ENCODE peak calls at places on chromosomes 11 and 22, in eight cellular contexts. One of them, this sample, is unnamed. For H3K4me1, the result is how much of the 10 kb centered on the place peaks cover.

GRCh38 chr11:20599424-20600346 is at the start of gene SLC6A5:
- DNase-seq in GM23338: peak
- DNase-seq in neural progenitor cell: peak
- DNase-seq in OCI-LY7: peak
- DNase-seq in HCT116: no peak
- DNase-seq in MM.1S: peak
- DNase-seq in PC-3: peak
- DNase-seq in SK-N-SH: no peak
- DNase-seq in this sample: peak

GRCh38 chr11:44609028-44609782 is 43.7 kb downstream of the CD82 start:
- DNase-seq in SK-N-SH: no peak
- DNase-seq in neural progenitor cell: no peak
- DNase-seq in MM.1S: no peak
- DNase-seq in OCI-LY7: peak
- DNase-seq in GM23338: no peak
- DNase-seq in HCT116: no peak
- DNase-seq in PC-3: no peak
- DNase-seq in this sample: no peak

GRCh38 chr11:1140642-1141490 is 16.9 kb upstream of the MUC5AC start:
- DNase-seq in neural progenitor cell: no peak
- DNase-seq in SK-N-SH: no peak
- DNase-seq in MM.1S: no peak
- DNase-seq in GM23338: no peak
- DNase-seq in OCI-LY7: no peak
- DNase-seq in HCT116: no peak
- DNase-seq in PC-3: no peak
- DNase-seq in this sample: no peak

GRCh38 chr22:44576311-44577260 is 78.6 kb upstream of the RTL6 start:
- DNase-seq in MM.1S: no peak
- DNase-seq in HCT116: no peak
- DNase-seq in PC-3: no peak
- DNase-seq in SK-N-SH: no peak
- DNase-seq in GM23338: no peak
- DNase-seq in OCI-LY7: no peak
- DNase-seq in neural progenitor cell: no peak
- DNase-seq in this sample: no peak

GRCh38 chr11:62266558-62266957 is 3.4 kb upstream of the SCGB2A2 start:
- DNase-seq in neural progenitor cell: no peak
- DNase-seq in SK-N-SH: no peak
- DNase-seq in GM23338: no peak
- DNase-seq in MM.1S: no peak
- DNase-seq in OCI-LY7: no peak
- DNase-seq in PC-3: peak
- DNase-seq in HCT116: no peak
- DNase-seq in this sample: no peak

GRCh38 chr11:11620966-11621880 is 582 bp downstream of the GALNT18 start:
- DNase-seq in SK-N-SH: peak
- DNase-seq in neural progenitor cell: peak
- DNase-seq in GM23338: peak
- DNase-seq in HCT116: no peak
- DNase-seq in PC-3: peak
- DNase-seq in MM.1S: peak
- DNase-seq in OCI-LY7: no peak
- DNase-seq in this sample: peak

GRCh38 chr22:36977401-36977861 is 41.8 kb downstream of the TST start:
- DNase-seq in GM23338: peak
- DNase-seq in SK-N-SH: peak
- DNase-seq in OCI-LY7: peak
- DNase-seq in MM.1S: peak
- DNase-seq in neural progenitor cell: peak
- DNase-seq in PC-3: peak
- DNase-seq in HCT116: no peak
- DNase-seq in this sample: peak

GRCh38 chr22:49040754-49041467 is 786.8 kb downstream of the BRD1 start:
- DNase-seq in HCT116: no peak
- DNase-seq in MM.1S: no peak
- DNase-seq in neural progenitor cell: no peak
- DNase-seq in PC-3: no peak
- DNase-seq in SK-N-SH: no peak
- DNase-seq in OCI-LY7: no peak
- DNase-seq in GM23338: no peak
- DNase-seq in this sample: no peak

GRCh38 chr11:34855754-34856095 is 60.5 kb downstream of the APIP start:
- DNase-seq in neural progenitor cell: no peak
- DNase-seq in HCT116: no peak
- DNase-seq in GM23338: peak
- DNase-seq in MM.1S: no peak
- DNase-seq in OCI-LY7: no peak
- DNase-seq in PC-3: no peak
- DNase-seq in SK-N-SH: no peak
- DNase-seq in this sample: no peak
- H3K4me1 ChIP-seq in neural progenitor cell: under half
- H3K4me1 ChIP-seq in HCT116: under half
- H3K4me1 ChIP-seq in GM23338: under half
- H3K4me1 ChIP-seq in MM.1S: under half
- H3K4me1 ChIP-seq in OCI-LY7: under half
- H3K4me1 ChIP-seq in PC-3: under half
- H3K4me1 ChIP-seq in SK-N-SH: under half
- H3K4me1 ChIP-seq in this sample: under half

GRCh38 chr11:35302388-35302787 is 117.0 kb downstream of the SLC1A2 start:
- DNase-seq in GM23338: no peak
- DNase-seq in PC-3: no peak
- DNase-seq in OCI-LY7: no peak
- DNase-seq in MM.1S: no peak
- DNase-seq in HCT116: no peak
- DNase-seq in neural progenitor cell: no peak
- DNase-seq in SK-N-SH: no peak
- DNase-seq in this sample: no peak
- TF ChIP-seq EZH2phosphoT487 in GM23338: no peak
- TF ChIP-seq EZH2phosphoT487 in PC-3: no peak
- TF ChIP-seq EZH2phosphoT487 in OCI-LY7: no peak
- TF ChIP-seq EZH2phosphoT487 in MM.1S: no peak
- TF ChIP-seq EZH2phosphoT487 in HCT116: no peak
- TF ChIP-seq EZH2phosphoT487 in neural progenitor cell: no peak
- TF ChIP-seq EZH2phosphoT487 in SK-N-SH: no peak
- TF ChIP-seq EZH2phosphoT487 in this sample: no peak

GRCh38 chr22:25383278-25383820 is 163.9 kb downstream of the CRYBB2 start:
- DNase-seq in PC-3: no peak
- DNase-seq in SK-N-SH: no peak
- DNase-seq in GM23338: no peak
- DNase-seq in HCT116: no peak
- DNase-seq in neural progenitor cell: peak
- DNase-seq in OCI-LY7: no peak
- DNase-seq in MM.1S: no peak
- DNase-seq in this sample: no peak

GRCh38 chr22:25380141-25380747 is 160.8 kb downstream of the CRYBB2 start:
- DNase-seq in GM23338: no peak
- DNase-seq in SK-N-SH: no peak
- DNase-seq in PC-3: no peak
- DNase-seq in neural progenitor cell: no peak
- DNase-seq in OCI-LY7: no peak
- DNase-seq in HCT116: no peak
- DNase-seq in MM.1S: no peak
- DNase-seq in this sample: no peak

GRCh38 chr22:25386538-25386884 is 167.1 kb downstream of the CRYBB2 start:
- DNase-seq in SK-N-SH: no peak
- DNase-seq in neural progenitor cell: no peak
- DNase-seq in GM23338: peak
- DNase-seq in PC-3: no peak
- DNase-seq in HCT116: no peak
- DNase-seq in MM.1S: no peak
- DNase-seq in OCI-LY7: no peak
- DNase-seq in this sample: no peak

GRCh38 chr22:25383892-25384291 is 164.5 kb downstream of the CRYBB2 start:
- DNase-seq in SK-N-SH: no peak
- DNase-seq in OCI-LY7: no peak
- DNase-seq in neural progenitor cell: no peak
- DNase-seq in HCT116: no peak
- DNase-seq in GM23338: no peak
- DNase-seq in MM.1S: no peak
- DNase-seq in PC-3: no peak
- DNase-seq in this sample: no peak

DNA sequence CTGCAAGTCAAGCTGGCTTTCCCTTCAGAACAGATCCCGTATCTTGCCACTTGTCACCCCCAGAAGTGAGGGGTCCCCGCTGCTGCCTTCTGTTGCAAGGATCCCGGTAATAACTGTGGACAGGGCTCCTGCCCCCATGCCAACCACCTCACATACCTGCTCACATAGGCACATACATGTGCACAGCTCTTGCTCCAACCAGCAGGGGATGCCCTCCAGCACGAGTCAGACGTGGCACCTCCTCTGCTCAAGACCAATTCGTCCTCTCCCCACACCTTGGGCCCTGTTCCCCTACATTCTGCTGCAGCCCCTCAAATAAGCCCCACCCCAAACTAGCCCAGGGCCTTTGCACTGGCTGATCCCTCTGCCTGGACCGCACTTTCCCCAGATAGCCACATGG is 163.3 kb downstream of the CRYBB2 start:
- DNase-seq in neural progenitor cell: no peak
- DNase-seq in SK-N-SH: no peak
- DNase-seq in HCT116: no peak
- DNase-seq in GM23338: no peak
- DNase-seq in OCI-LY7: no peak
- DNase-seq in PC-3: no peak
- DNase-seq in MM.1S: no peak
- DNase-seq in this sample: no peak
- TF ChIP-seq CTCF in neural progenitor cell: no peak
- TF ChIP-seq CTCF in SK-N-SH: no peak
- TF ChIP-seq CTCF in HCT116: no peak
- TF ChIP-seq CTCF in GM23338: peak
- TF ChIP-seq CTCF in OCI-LY7: peak
- TF ChIP-seq CTCF in PC-3: peak
- TF ChIP-seq CTCF in MM.1S: peak
- TF ChIP-seq CTCF in this sample: peak

GRCh38 chr11:26106713-26107112 is 225.2 kb upstream of the ANO3 start:
- DNase-seq in PC-3: no peak
- DNase-seq in neural progenitor cell: no peak
- DNase-seq in OCI-LY7: peak
- DNase-seq in GM23338: no peak
- DNase-seq in SK-N-SH: peak
- DNase-seq in HCT116: no peak
- DNase-seq in MM.1S: peak
- DNase-seq in this sample: no peak
- H3K4me1 ChIP-seq in PC-3: under half
- H3K4me1 ChIP-seq in neural progenitor cell: under half
- H3K4me1 ChIP-seq in OCI-LY7: half or more
- H3K4me1 ChIP-seq in GM23338: under half
- H3K4me1 ChIP-seq in SK-N-SH: under half
- H3K4me1 ChIP-seq in HCT116: under half
- H3K4me1 ChIP-seq in MM.1S: half or more
- H3K4me1 ChIP-seq in this sample: under half

GRCh38 chr11:105912666-105913065 is 109.4 kb downstream of the MSANTD4 start:
- DNase-seq in OCI-LY7: no peak
- DNase-seq in PC-3: no peak
- DNase-seq in MM.1S: no peak
- DNase-seq in HCT116: no peak
- DNase-seq in SK-N-SH: peak
- DNase-seq in neural progenitor cell: no peak
- DNase-seq in GM23338: no peak
- DNase-seq in this sample: no peak

GRCh38 chr11:105910095-105910715 is 111.8 kb downstream of the MSANTD4 start:
- DNase-seq in MM.1S: no peak
- DNase-seq in HCT116: no peak
- DNase-seq in neural progenitor cell: no peak
- DNase-seq in GM23338: no peak
- DNase-seq in PC-3: peak
- DNase-seq in SK-N-SH: no peak
- DNase-seq in OCI-LY7: no peak
- DNase-seq in this sample: no peak

GRCh38 chr11:105915036-105915435 is 107.0 kb downstream of the MSANTD4 start:
- DNase-seq in HCT116: no peak
- DNase-seq in MM.1S: no peak
- DNase-seq in GM23338: peak
- DNase-seq in neural progenitor cell: peak
- DNase-seq in OCI-LY7: no peak
- DNase-seq in PC-3: no peak
- DNase-seq in SK-N-SH: no peak
- DNase-seq in this sample: no peak

GRCh38 chr11:105906517-105906916 is 115.5 kb downstream of the MSANTD4 start:
- DNase-seq in OCI-LY7: no peak
- DNase-seq in PC-3: no peak
- DNase-seq in GM23338: no peak
- DNase-seq in neural progenitor cell: no peak
- DNase-seq in HCT116: no peak
- DNase-seq in MM.1S: no peak
- DNase-seq in SK-N-SH: no peak
- DNase-seq in this sample: no peak

GRCh38 chr11:105911454-105911853 is 110.6 kb downstream of the MSANTD4 start:
- DNase-seq in MM.1S: no peak
- DNase-seq in HCT116: no peak
- DNase-seq in OCI-LY7: no peak
- DNase-seq in neural progenitor cell: no peak
- DNase-seq in SK-N-SH: no peak
- DNase-seq in GM23338: no peak
- DNase-seq in PC-3: no peak
- DNase-seq in this sample: no peak
- TF ChIP-seq EZH2phosphoT487 in MM.1S: no peak
- TF ChIP-seq EZH2phosphoT487 in HCT116: no peak
- TF ChIP-seq EZH2phosphoT487 in OCI-LY7: no peak
- TF ChIP-seq EZH2phosphoT487 in neural progenitor cell: no peak
- TF ChIP-seq EZH2phosphoT487 in SK-N-SH: no peak
- TF ChIP-seq EZH2phosphoT487 in GM23338: no peak
- TF ChIP-seq EZH2phosphoT487 in PC-3: no peak
- TF ChIP-seq EZH2phosphoT487 in this sample: no peak

This sample was measured in hepatocyte.